ENCODE peak calls at places on chromosomes 7 and 10, in nine cellular contexts. One of them, this sample, is unnamed.

GRCh38 chr7:105389090-105389650 is 449 bp upstream of the SRPK2 start:
- DNase-seq in tibial artery: peak
- DNase-seq in stimulated activated CD8-positive, alpha-beta memory T cell treated with anti-CD3 and anti-CD28 coated beads, Interleukin-15, amount 100 ng/mL, for 24 hours: no peak
- DNase-seq in nucleus accumbens: peak
- DNase-seq in T follicular helper cell: no peak
- DNase-seq in Ammon's horn: peak
- DNase-seq in fibroblast of lung: peak
- DNase-seq in activated effector memory CD4-positive, alpha-beta T cell treated with anti-CD3 and anti-CD28 coated beads, Interleukin-2, amount 50 U/mL, for 16 hours: no peak
- DNase-seq in small intestine: peak
- DNase-seq in this sample: no peak

GRCh38 chr7:92158660-92159575 is 20.0 kb downstream of the LRRD1 start:
- DNase-seq in tibial artery: no peak
- DNase-seq in stimulated activated CD8-positive, alpha-beta memory T cell treated with anti-CD3 and anti-CD28 coated beads, Interleukin-15, amount 100 ng/mL, for 24 hours: no peak
- DNase-seq in nucleus accumbens: no peak
- DNase-seq in T follicular helper cell: no peak
- DNase-seq in Ammon's horn: no peak
- DNase-seq in fibroblast of lung: peak
- DNase-seq in activated effector memory CD4-positive, alpha-beta T cell treated with anti-CD3 and anti-CD28 coated beads, Interleukin-2, amount 50 U/mL, for 16 hours: no peak
- DNase-seq in small intestine: peak
- DNase-seq in this sample: no peak

GRCh38 chr7:129168219-129168991 is 20.0 kb upstream of the SMO start:
- DNase-seq in tibial artery: no peak
- DNase-seq in stimulated activated CD8-positive, alpha-beta memory T cell treated with anti-CD3 and anti-CD28 coated beads, Interleukin-15, amount 100 ng/mL, for 24 hours: no peak
- DNase-seq in nucleus accumbens: no peak
- DNase-seq in T follicular helper cell: no peak
- DNase-seq in Ammon's horn: no peak
- DNase-seq in fibroblast of lung: no peak
- DNase-seq in activated effector memory CD4-positive, alpha-beta T cell treated with anti-CD3 and anti-CD28 coated beads, Interleukin-2, amount 50 U/mL, for 16 hours: no peak
- DNase-seq in small intestine: no peak
- DNase-seq in this sample: no peak

GRCh38 chr10:21707498-21707897 is 173.5 kb downstream of the MLLT10 start:
- DNase-seq in tibial artery: no peak
- DNase-seq in stimulated activated CD8-positive, alpha-beta memory T cell treated with anti-CD3 and anti-CD28 coated beads, Interleukin-15, amount 100 ng/mL, for 24 hours: no peak
- DNase-seq in nucleus accumbens: no peak
- DNase-seq in T follicular helper cell: no peak
- DNase-seq in Ammon's horn: no peak
- DNase-seq in fibroblast of lung: no peak
- DNase-seq in activated effector memory CD4-positive, alpha-beta T cell treated with anti-CD3 and anti-CD28 coated beads, Interleukin-2, amount 50 U/mL, for 16 hours: no peak
- DNase-seq in small intestine: no peak
- DNase-seq in this sample: no peak

GRCh38 chr10:20990604-20991003 is 93.5 kb upstream of the NEBL start:
- DNase-seq in tibial artery: no peak
- DNase-seq in stimulated activated CD8-positive, alpha-beta memory T cell treated with anti-CD3 and anti-CD28 coated beads, Interleukin-15, amount 100 ng/mL, for 24 hours: no peak
- DNase-seq in nucleus accumbens: no peak
- DNase-seq in T follicular helper cell: no peak
- DNase-seq in Ammon's horn: no peak
- DNase-seq in fibroblast of lung: peak
- DNase-seq in activated effector memory CD4-positive, alpha-beta T cell treated with anti-CD3 and anti-CD28 coated beads, Interleukin-2, amount 50 U/mL, for 16 hours: no peak
- DNase-seq in small intestine: no peak
- DNase-seq in this sample: no peak

GRCh38 chr10:72740526-72740925 is 48.6 kb downstream of the MCU start:
- DNase-seq in tibial artery: no peak
- DNase-seq in stimulated activated CD8-positive, alpha-beta memory T cell treated with anti-CD3 and anti-CD28 coated beads, Interleukin-15, amount 100 ng/mL, for 24 hours: no peak
- DNase-seq in nucleus accumbens: no peak
- DNase-seq in T follicular helper cell: no peak
- DNase-seq in Ammon's horn: no peak
- DNase-seq in fibroblast of lung: peak
- DNase-seq in activated effector memory CD4-positive, alpha-beta T cell treated with anti-CD3 and anti-CD28 coated beads, Interleukin-2, amount 50 U/mL, for 16 hours: no peak
- DNase-seq in small intestine: peak
- DNase-seq in this sample: no peak

GRCh38 chr7:20064181-20064970 is 152.8 kb downstream of the MACC1 start:
- DNase-seq in tibial artery: no peak
- DNase-seq in stimulated activated CD8-positive, alpha-beta memory T cell treated with anti-CD3 and anti-CD28 coated beads, Interleukin-15, amount 100 ng/mL, for 24 hours: no peak
- DNase-seq in nucleus accumbens: no peak
- DNase-seq in T follicular helper cell: no peak
- DNase-seq in Ammon's horn: no peak
- DNase-seq in fibroblast of lung: peak
- DNase-seq in activated effector memory CD4-positive, alpha-beta T cell treated with anti-CD3 and anti-CD28 coated beads, Interleukin-2, amount 50 U/mL, for 16 hours: no peak
- DNase-seq in small intestine: no peak
- DNase-seq in this sample: no peak

GRCh38 chr7:214410-215212 is 22.2 kb downstream of the FAM20C start:
- DNase-seq in tibial artery: no peak
- DNase-seq in stimulated activated CD8-positive, alpha-beta memory T cell treated with anti-CD3 and anti-CD28 coated beads, Interleukin-15, amount 100 ng/mL, for 24 hours: no peak
- DNase-seq in nucleus accumbens: no peak
- DNase-seq in T follicular helper cell: no peak
- DNase-seq in Ammon's horn: no peak
- DNase-seq in fibroblast of lung: peak
- DNase-seq in activated effector memory CD4-positive, alpha-beta T cell treated with anti-CD3 and anti-CD28 coated beads, Interleukin-2, amount 50 U/mL, for 16 hours: no peak
- DNase-seq in small intestine: no peak
- DNase-seq in this sample: no peak

GRCh38 chr7:367351-367841 is 77.4 kb downstream of the FOXL3 start:
- DNase-seq in tibial artery: no peak
- DNase-seq in stimulated activated CD8-positive, alpha-beta memory T cell treated with anti-CD3 and anti-CD28 coated beads, Interleukin-15, amount 100 ng/mL, for 24 hours: no peak
- DNase-seq in nucleus accumbens: no peak
- DNase-seq in T follicular helper cell: no peak
- DNase-seq in Ammon's horn: no peak
- DNase-seq in fibroblast of lung: no peak
- DNase-seq in activated effector memory CD4-positive, alpha-beta T cell treated with anti-CD3 and anti-CD28 coated beads, Interleukin-2, amount 50 U/mL, for 16 hours: no peak
- DNase-seq in small intestine: no peak
- DNase-seq in this sample: no peak

GRCh38 chr7:24025094-24025493 is 258.9 kb upstream of the NPY start:
- DNase-seq in tibial artery: no peak
- DNase-seq in stimulated activated CD8-positive, alpha-beta memory T cell treated with anti-CD3 and anti-CD28 coated beads, Interleukin-15, amount 100 ng/mL, for 24 hours: no peak
- DNase-seq in nucleus accumbens: no peak
- DNase-seq in T follicular helper cell: no peak
- DNase-seq in Ammon's horn: no peak
- DNase-seq in fibroblast of lung: peak
- DNase-seq in activated effector memory CD4-positive, alpha-beta T cell treated with anti-CD3 and anti-CD28 coated beads, Interleukin-2, amount 50 U/mL, for 16 hours: no peak
- DNase-seq in small intestine: no peak
- DNase-seq in this sample: no peak

GRCh38 chr7:6437251-6437650 is 10.5 kb downstream of the DAGLB start:
- DNase-seq in tibial artery: no peak
- DNase-seq in stimulated activated CD8-positive, alpha-beta memory T cell treated with anti-CD3 and anti-CD28 coated beads, Interleukin-15, amount 100 ng/mL, for 24 hours: no peak
- DNase-seq in nucleus accumbens: no peak
- DNase-seq in T follicular helper cell: no peak
- DNase-seq in Ammon's horn: no peak
- DNase-seq in fibroblast of lung: no peak
- DNase-seq in activated effector memory CD4-positive, alpha-beta T cell treated with anti-CD3 and anti-CD28 coated beads, Interleukin-2, amount 50 U/mL, for 16 hours: no peak
- DNase-seq in small intestine: no peak
- DNase-seq in this sample: no peak

GRCh38 chr7:158602905-158603772 is 15.5 kb upstream of the PTPRN2 start:
- DNase-seq in tibial artery: no peak
- DNase-seq in stimulated activated CD8-positive, alpha-beta memory T cell treated with anti-CD3 and anti-CD28 coated beads, Interleukin-15, amount 100 ng/mL, for 24 hours: no peak
- DNase-seq in nucleus accumbens: no peak
- DNase-seq in T follicular helper cell: no peak
- DNase-seq in Ammon's horn: no peak
- DNase-seq in fibroblast of lung: peak
- DNase-seq in activated effector memory CD4-positive, alpha-beta T cell treated with anti-CD3 and anti-CD28 coated beads, Interleukin-2, amount 50 U/mL, for 16 hours: no peak
- DNase-seq in small intestine: no peak
- DNase-seq in this sample: no peak

GRCh38 chr7:94452257-94452656 is 57.4 kb upstream of the CASD1 start:
- DNase-seq in tibial artery: no peak
- DNase-seq in stimulated activated CD8-positive, alpha-beta memory T cell treated with anti-CD3 and anti-CD28 coated beads, Interleukin-15, amount 100 ng/mL, for 24 hours: no peak
- DNase-seq in nucleus accumbens: no peak
- DNase-seq in T follicular helper cell: no peak
- DNase-seq in Ammon's horn: no peak
- DNase-seq in fibroblast of lung: peak
- DNase-seq in activated effector memory CD4-positive, alpha-beta T cell treated with anti-CD3 and anti-CD28 coated beads, Interleukin-2, amount 50 U/mL, for 16 hours: no peak
- DNase-seq in small intestine: no peak
- DNase-seq in this sample: no peak

GRCh38 chr10:86266446-86267242 is 100.0 kb downstream of the GRID1 start:
- DNase-seq in tibial artery: peak
- DNase-seq in stimulated activated CD8-positive, alpha-beta memory T cell treated with anti-CD3 and anti-CD28 coated beads, Interleukin-15, amount 100 ng/mL, for 24 hours: no peak
- DNase-seq in nucleus accumbens: no peak
- DNase-seq in T follicular helper cell: no peak
- DNase-seq in Ammon's horn: no peak
- DNase-seq in fibroblast of lung: no peak
- DNase-seq in activated effector memory CD4-positive, alpha-beta T cell treated with anti-CD3 and anti-CD28 coated beads, Interleukin-2, amount 50 U/mL, for 16 hours: peak
- DNase-seq in small intestine: no peak
- DNase-seq in this sample: no peak

GRCh38 chr7:84194484-84195260 is at the start of gene SEMA3A:
- DNase-seq in tibial artery: no peak
- DNase-seq in stimulated activated CD8-positive, alpha-beta memory T cell treated with anti-CD3 and anti-CD28 coated beads, Interleukin-15, amount 100 ng/mL, for 24 hours: no peak
- DNase-seq in nucleus accumbens: no peak
- DNase-seq in T follicular helper cell: no peak
- DNase-seq in Ammon's horn: peak
- DNase-seq in fibroblast of lung: peak
- DNase-seq in activated effector memory CD4-positive, alpha-beta T cell treated with anti-CD3 and anti-CD28 coated beads, Interleukin-2, amount 50 U/mL, for 16 hours: no peak
- DNase-seq in small intestine: peak
- DNase-seq in this sample: peak

GRCh38 chr10:102634696-102635095 is 9.6 kb upstream of the TRIM8 start:
- DNase-seq in tibial artery: no peak
- DNase-seq in stimulated activated CD8-positive, alpha-beta memory T cell treated with anti-CD3 and anti-CD28 coated beads, Interleukin-15, amount 100 ng/mL, for 24 hours: no peak
- DNase-seq in nucleus accumbens: no peak
- DNase-seq in T follicular helper cell: no peak
- DNase-seq in Ammon's horn: no peak
- DNase-seq in fibroblast of lung: no peak
- DNase-seq in activated effector memory CD4-positive, alpha-beta T cell treated with anti-CD3 and anti-CD28 coated beads, Interleukin-2, amount 50 U/mL, for 16 hours: no peak
- DNase-seq in small intestine: no peak
- DNase-seq in this sample: no peak

GRCh38 chr10:117960345-117960744 is 86.4 kb downstream of the RAB11FIP2 start:
- DNase-seq in tibial artery: no peak
- DNase-seq in stimulated activated CD8-positive, alpha-beta memory T cell treated with anti-CD3 and anti-CD28 coated beads, Interleukin-15, amount 100 ng/mL, for 24 hours: no peak
- DNase-seq in nucleus accumbens: no peak
- DNase-seq in T follicular helper cell: no peak
- DNase-seq in Ammon's horn: no peak
- DNase-seq in fibroblast of lung: no peak
- DNase-seq in activated effector memory CD4-positive, alpha-beta T cell treated with anti-CD3 and anti-CD28 coated beads, Interleukin-2, amount 50 U/mL, for 16 hours: no peak
- DNase-seq in small intestine: no peak
- DNase-seq in this sample: no peak